ENCODE peak calls at places on chromosomes 7 and 10, in ten cellular contexts. One of them, this sample, is unnamed.
A peak's percentile ranks its signal among the peaks of the same experiment; 100 is the strongest.

GRCh38 chr7:70506463-70506862 is 625.5 kb upstream of the GALNT17 start:
- DNase-seq in Calu3: no peak
- DNase-seq in activated effector memory CD4-positive, alpha-beta T cell treated with anti-CD3 and anti-CD28 coated beads, Interleukin-2, amount 50 U/mL, for 16 hours: no peak
- DNase-seq in AG09309: no peak
- DNase-seq in NCI-H1930: peak; percentile 36
- DNase-seq in AG08396: no peak
- DNase-seq in NCI-H1436: peak; percentile 8
- DNase-seq in bronchial epithelial cell: no peak
- DNase-seq in cardiac fibroblast: no peak
- DNase-seq in astrocyte of the cerebellum: no peak
- DNase-seq in this sample: no peak

GRCh38 chr7:116955801-116956514 is 2.7 kb downstream of the ST7 start:
- DNase-seq in Calu3: no peak
- DNase-seq in activated effector memory CD4-positive, alpha-beta T cell treated with anti-CD3 and anti-CD28 coated beads, Interleukin-2, amount 50 U/mL, for 16 hours: no peak
- DNase-seq in AG09309: no peak
- DNase-seq in NCI-H1930: no peak
- DNase-seq in AG08396: no peak
- DNase-seq in NCI-H1436: no peak
- DNase-seq in bronchial epithelial cell: no peak
- DNase-seq in cardiac fibroblast: peak; percentile 15
- DNase-seq in astrocyte of the cerebellum: peak; percentile 31
- DNase-seq in this sample: no peak

GRCh38 chr7:152046531-152046930 is 21.1 kb downstream of the GALNT11 start:
- DNase-seq in Calu3: no peak
- DNase-seq in activated effector memory CD4-positive, alpha-beta T cell treated with anti-CD3 and anti-CD28 coated beads, Interleukin-2, amount 50 U/mL, for 16 hours: no peak
- DNase-seq in AG09309: no peak
- DNase-seq in NCI-H1930: no peak
- DNase-seq in AG08396: no peak
- DNase-seq in NCI-H1436: no peak
- DNase-seq in bronchial epithelial cell: no peak
- DNase-seq in cardiac fibroblast: no peak
- DNase-seq in astrocyte of the cerebellum: no peak
- DNase-seq in this sample: no peak

GRCh38 chr10:22534849-22535604 is 179.4 kb downstream of the PIP4K2A start:
- DNase-seq in Calu3: no peak
- DNase-seq in activated effector memory CD4-positive, alpha-beta T cell treated with anti-CD3 and anti-CD28 coated beads, Interleukin-2, amount 50 U/mL, for 16 hours: no peak
- DNase-seq in AG09309: no peak
- DNase-seq in NCI-H1930: no peak
- DNase-seq in AG08396: no peak
- DNase-seq in NCI-H1436: no peak
- DNase-seq in bronchial epithelial cell: peak; percentile 10
- DNase-seq in cardiac fibroblast: peak; percentile 46
- DNase-seq in astrocyte of the cerebellum: no peak
- DNase-seq in this sample: no peak

GRCh38 chr7:46583606-46584005 is 662.5 kb upstream of the IGFBP3 start:
- DNase-seq in Calu3: no peak
- DNase-seq in activated effector memory CD4-positive, alpha-beta T cell treated with anti-CD3 and anti-CD28 coated beads, Interleukin-2, amount 50 U/mL, for 16 hours: no peak
- DNase-seq in AG09309: peak; percentile 79
- DNase-seq in NCI-H1930: no peak
- DNase-seq in AG08396: no peak
- DNase-seq in NCI-H1436: no peak
- DNase-seq in bronchial epithelial cell: peak; percentile 75
- DNase-seq in cardiac fibroblast: peak; percentile 79
- DNase-seq in astrocyte of the cerebellum: no peak
- DNase-seq in this sample: no peak

GRCh38 chr7:105020926-105021325 is 6.9 kb downstream of the KMT2E start:
- DNase-seq in Calu3: no peak
- DNase-seq in activated effector memory CD4-positive, alpha-beta T cell treated with anti-CD3 and anti-CD28 coated beads, Interleukin-2, amount 50 U/mL, for 16 hours: no peak
- DNase-seq in AG09309: no peak
- DNase-seq in NCI-H1930: no peak
- DNase-seq in AG08396: no peak
- DNase-seq in NCI-H1436: no peak
- DNase-seq in bronchial epithelial cell: no peak
- DNase-seq in cardiac fibroblast: no peak
- DNase-seq in astrocyte of the cerebellum: no peak
- DNase-seq in this sample: no peak

GRCh38 chr7:139068543-139069399 is 32.9 kb upstream of the ZC3HAV1L start:
- DNase-seq in Calu3: no peak
- DNase-seq in activated effector memory CD4-positive, alpha-beta T cell treated with anti-CD3 and anti-CD28 coated beads, Interleukin-2, amount 50 U/mL, for 16 hours: no peak
- DNase-seq in AG09309: no peak
- DNase-seq in NCI-H1930: no peak
- DNase-seq in AG08396: no peak
- DNase-seq in NCI-H1436: no peak
- DNase-seq in bronchial epithelial cell: no peak
- DNase-seq in cardiac fibroblast: no peak
- DNase-seq in astrocyte of the cerebellum: no peak
- DNase-seq in this sample: no peak

GRCh38 chr10:53315709-53316108 is 543.1 kb upstream of the MBL2 start:
- DNase-seq in Calu3: no peak
- DNase-seq in activated effector memory CD4-positive, alpha-beta T cell treated with anti-CD3 and anti-CD28 coated beads, Interleukin-2, amount 50 U/mL, for 16 hours: no peak
- DNase-seq in AG09309: no peak
- DNase-seq in NCI-H1930: no peak
- DNase-seq in AG08396: no peak
- DNase-seq in NCI-H1436: no peak
- DNase-seq in bronchial epithelial cell: peak; percentile 48
- DNase-seq in cardiac fibroblast: peak; percentile 34
- DNase-seq in astrocyte of the cerebellum: no peak
- DNase-seq in this sample: no peak

GRCh38 chr7:99021941-99022560 is 121.9 kb downstream of the SMURF1 start:
- DNase-seq in Calu3: no peak
- DNase-seq in activated effector memory CD4-positive, alpha-beta T cell treated with anti-CD3 and anti-CD28 coated beads, Interleukin-2, amount 50 U/mL, for 16 hours: no peak
- DNase-seq in AG09309: no peak
- DNase-seq in NCI-H1930: no peak
- DNase-seq in AG08396: no peak
- DNase-seq in NCI-H1436: no peak
- DNase-seq in bronchial epithelial cell: peak; percentile 22
- DNase-seq in cardiac fibroblast: peak; percentile 32
- DNase-seq in astrocyte of the cerebellum: no peak
- DNase-seq in this sample: peak; percentile 22

GRCh38 chr7:24882989-24883631 is 96.9 kb downstream of the OSBPL3 start:
- DNase-seq in Calu3: no peak
- DNase-seq in activated effector memory CD4-positive, alpha-beta T cell treated with anti-CD3 and anti-CD28 coated beads, Interleukin-2, amount 50 U/mL, for 16 hours: no peak
- DNase-seq in AG09309: peak; percentile 42
- DNase-seq in NCI-H1930: no peak
- DNase-seq in AG08396: peak; percentile 28
- DNase-seq in NCI-H1436: no peak
- DNase-seq in bronchial epithelial cell: peak; percentile 81
- DNase-seq in cardiac fibroblast: peak; percentile 97
- DNase-seq in astrocyte of the cerebellum: peak; percentile 61
- DNase-seq in this sample: peak; percentile 75

GRCh38 chr7:106060394-106060920 is 51.7 kb downstream of the SYPL1 start:
- DNase-seq in Calu3: no peak
- DNase-seq in activated effector memory CD4-positive, alpha-beta T cell treated with anti-CD3 and anti-CD28 coated beads, Interleukin-2, amount 50 U/mL, for 16 hours: no peak
- DNase-seq in AG09309: no peak
- DNase-seq in NCI-H1930: no peak
- DNase-seq in AG08396: no peak
- DNase-seq in NCI-H1436: no peak
- DNase-seq in bronchial epithelial cell: peak; percentile 77
- DNase-seq in cardiac fibroblast: no peak
- DNase-seq in astrocyte of the cerebellum: no peak
- DNase-seq in this sample: no peak

GRCh38 chr10:21292763-21293517 is 232.5 kb downstream of the SKIDA1 start:
- DNase-seq in Calu3: peak; percentile 62
- DNase-seq in activated effector memory CD4-positive, alpha-beta T cell treated with anti-CD3 and anti-CD28 coated beads, Interleukin-2, amount 50 U/mL, for 16 hours: no peak
- DNase-seq in AG09309: peak; percentile 96
- DNase-seq in NCI-H1930: no peak
- DNase-seq in AG08396: peak; percentile 81
- DNase-seq in NCI-H1436: peak; percentile 10
- DNase-seq in bronchial epithelial cell: peak; percentile 95
- DNase-seq in cardiac fibroblast: peak; percentile 99
- DNase-seq in astrocyte of the cerebellum: peak; percentile 99
- DNase-seq in this sample: peak; percentile 74

GRCh38 chr10:70475661-70476060 is 2.9 kb upstream of the PALD1 start:
- DNase-seq in Calu3: peak; percentile 36
- DNase-seq in activated effector memory CD4-positive, alpha-beta T cell treated with anti-CD3 and anti-CD28 coated beads, Interleukin-2, amount 50 U/mL, for 16 hours: no peak
- DNase-seq in AG09309: no peak
- DNase-seq in NCI-H1930: no peak
- DNase-seq in AG08396: no peak
- DNase-seq in NCI-H1436: no peak
- DNase-seq in bronchial epithelial cell: peak; percentile 92
- DNase-seq in cardiac fibroblast: peak; percentile 18
- DNase-seq in astrocyte of the cerebellum: no peak
- DNase-seq in this sample: no peak

GRCh38 chr10:689433-690226 is at the start of gene DIP2C:
- DNase-seq in Calu3: peak; percentile 77
- DNase-seq in activated effector memory CD4-positive, alpha-beta T cell treated with anti-CD3 and anti-CD28 coated beads, Interleukin-2, amount 50 U/mL, for 16 hours: no peak
- DNase-seq in AG09309: no peak
- DNase-seq in NCI-H1930: peak; percentile 21
- DNase-seq in AG08396: peak; percentile 98
- DNase-seq in NCI-H1436: peak; percentile 66
- DNase-seq in bronchial epithelial cell: no peak
- DNase-seq in cardiac fibroblast: peak; percentile 66
- DNase-seq in astrocyte of the cerebellum: peak; percentile 42
- DNase-seq in this sample: peak; percentile 92

GRCh38 chr7:155951554-155952158 is 139.4 kb upstream of the SHH start:
- DNase-seq in Calu3: peak; percentile 91
- DNase-seq in activated effector memory CD4-positive, alpha-beta T cell treated with anti-CD3 and anti-CD28 coated beads, Interleukin-2, amount 50 U/mL, for 16 hours: no peak
- DNase-seq in AG09309: no peak
- DNase-seq in NCI-H1930: no peak
- DNase-seq in AG08396: peak; percentile 16
- DNase-seq in NCI-H1436: no peak
- DNase-seq in bronchial epithelial cell: peak; percentile 98
- DNase-seq in cardiac fibroblast: peak; percentile 59
- DNase-seq in astrocyte of the cerebellum: peak; percentile 70
- DNase-seq in this sample: peak; percentile 26

GRCh38 chr10:28291881-28292297 is 11.0 kb downstream of the MPP7 start:
- DNase-seq in Calu3: peak; percentile 33
- DNase-seq in activated effector memory CD4-positive, alpha-beta T cell treated with anti-CD3 and anti-CD28 coated beads, Interleukin-2, amount 50 U/mL, for 16 hours: no peak
- DNase-seq in AG09309: peak; percentile 45
- DNase-seq in NCI-H1930: no peak
- DNase-seq in AG08396: peak; percentile 51
- DNase-seq in NCI-H1436: no peak
- DNase-seq in bronchial epithelial cell: peak; percentile 95
- DNase-seq in cardiac fibroblast: peak; percentile 83
- DNase-seq in astrocyte of the cerebellum: no peak
- DNase-seq in this sample: no peak

GRCh38 chr10:97861351-97861750 is 11.7 kb downstream of the GOLGA7B start:
- DNase-seq in Calu3: peak; percentile 29
- DNase-seq in activated effector memory CD4-positive, alpha-beta T cell treated with anti-CD3 and anti-CD28 coated beads, Interleukin-2, amount 50 U/mL, for 16 hours: no peak
- DNase-seq in AG09309: peak; percentile 55
- DNase-seq in NCI-H1930: no peak
- DNase-seq in AG08396: peak; percentile 87
- DNase-seq in NCI-H1436: no peak
- DNase-seq in bronchial epithelial cell: peak; percentile 78
- DNase-seq in cardiac fibroblast: peak; percentile 41
- DNase-seq in astrocyte of the cerebellum: no peak
- DNase-seq in this sample: no peak

GRCh38 chr7:91357929-91358328 is 93.7 kb downstream of the FZD1 start:
- DNase-seq in Calu3: no peak
- DNase-seq in activated effector memory CD4-positive, alpha-beta T cell treated with anti-CD3 and anti-CD28 coated beads, Interleukin-2, amount 50 U/mL, for 16 hours: no peak
- DNase-seq in AG09309: peak; percentile 33
- DNase-seq in NCI-H1930: no peak
- DNase-seq in AG08396: no peak
- DNase-seq in NCI-H1436: no peak
- DNase-seq in bronchial epithelial cell: peak; percentile 4
- DNase-seq in cardiac fibroblast: no peak
- DNase-seq in astrocyte of the cerebellum: no peak
- DNase-seq in this sample: no peak

GRCh38 chr7:105743351-105743812 is 133.0 kb downstream of the ATXN7L1 start:
- DNase-seq in Calu3: no peak
- DNase-seq in activated effector memory CD4-positive, alpha-beta T cell treated with anti-CD3 and anti-CD28 coated beads, Interleukin-2, amount 50 U/mL, for 16 hours: peak; percentile 55
- DNase-seq in AG09309: no peak
- DNase-seq in NCI-H1930: no peak
- DNase-seq in AG08396: no peak
- DNase-seq in NCI-H1436: no peak
- DNase-seq in bronchial epithelial cell: no peak
- DNase-seq in cardiac fibroblast: no peak
- DNase-seq in astrocyte of the cerebellum: no peak
- DNase-seq in this sample: no peak

GRCh38 chr10:5105626-5106025 is 11.4 kb downstream of the AKR1C3 start:
- DNase-seq in Calu3: no peak
- DNase-seq in activated effector memory CD4-positive, alpha-beta T cell treated with anti-CD3 and anti-CD28 coated beads, Interleukin-2, amount 50 U/mL, for 16 hours: no peak
- DNase-seq in AG09309: no peak
- DNase-seq in NCI-H1930: no peak
- DNase-seq in AG08396: no peak
- DNase-seq in NCI-H1436: no peak
- DNase-seq in bronchial epithelial cell: no peak
- DNase-seq in cardiac fibroblast: peak; percentile 31
- DNase-seq in astrocyte of the cerebellum: no peak
- DNase-seq in this sample: no peak

GRCh38 chr7:90896458-90896857 is 300.3 kb downstream of the CDK14 start:
- DNase-seq in Calu3: no peak
- DNase-seq in activated effector memory CD4-positive, alpha-beta T cell treated with anti-CD3 and anti-CD28 coated beads, Interleukin-2, amount 50 U/mL, for 16 hours: no peak
- DNase-seq in AG09309: no peak
- DNase-seq in NCI-H1930: no peak
- DNase-seq in AG08396: no peak
- DNase-seq in NCI-H1436: no peak
- DNase-seq in bronchial epithelial cell: peak; percentile 27
- DNase-seq in cardiac fibroblast: peak; percentile 54
- DNase-seq in astrocyte of the cerebellum: no peak
- DNase-seq in this sample: no peak

GRCh38 chr7:139680676-139681462 is 96.9 kb downstream of the HIPK2 start:
- DNase-seq in Calu3: peak; percentile 63
- DNase-seq in activated effector memory CD4-positive, alpha-beta T cell treated with anti-CD3 and anti-CD28 coated beads, Interleukin-2, amount 50 U/mL, for 16 hours: peak; percentile 88
- DNase-seq in AG09309: peak; percentile 89
- DNase-seq in NCI-H1930: no peak
- DNase-seq in AG08396: peak; percentile 84
- DNase-seq in NCI-H1436: no peak
- DNase-seq in bronchial epithelial cell: peak; percentile 99
- DNase-seq in cardiac fibroblast: peak; percentile 99
- DNase-seq in astrocyte of the cerebellum: peak; percentile 80
- DNase-seq in this sample: no peak

GRCh38 chr10:77911535-77912123 is 14.9 kb downstream of the DLG5 start:
- DNase-seq in Calu3: peak; percentile 53
- DNase-seq in activated effector memory CD4-positive, alpha-beta T cell treated with anti-CD3 and anti-CD28 coated beads, Interleukin-2, amount 50 U/mL, for 16 hours: no peak
- DNase-seq in AG09309: no peak
- DNase-seq in NCI-H1930: no peak
- DNase-seq in AG08396: peak; percentile 40
- DNase-seq in NCI-H1436: no peak
- DNase-seq in bronchial epithelial cell: no peak
- DNase-seq in cardiac fibroblast: peak; percentile 29
- DNase-seq in astrocyte of the cerebellum: no peak
- DNase-seq in this sample: no peak

GRCh38 chr10:117449636-117450035 is 74.4 kb upstream of the PDZD8 start:
- DNase-seq in Calu3: peak; percentile 10
- DNase-seq in activated effector memory CD4-positive, alpha-beta T cell treated with anti-CD3 and anti-CD28 coated beads, Interleukin-2, amount 50 U/mL, for 16 hours: no peak
- DNase-seq in AG09309: no peak
- DNase-seq in NCI-H1930: no peak
- DNase-seq in AG08396: no peak
- DNase-seq in NCI-H1436: no peak
- DNase-seq in bronchial epithelial cell: no peak
- DNase-seq in cardiac fibroblast: no peak
- DNase-seq in astrocyte of the cerebellum: no peak
- DNase-seq in this sample: no peak

GRCh38 chr10:28305551-28305950 is 2.7 kb upstream of the MPP7 start:
- DNase-seq in Calu3: no peak
- DNase-seq in activated effector memory CD4-positive, alpha-beta T cell treated with anti-CD3 and anti-CD28 coated beads, Interleukin-2, amount 50 U/mL, for 16 hours: no peak
- DNase-seq in AG09309: no peak
- DNase-seq in NCI-H1930: no peak
- DNase-seq in AG08396: no peak
- DNase-seq in NCI-H1436: no peak
- DNase-seq in bronchial epithelial cell: no peak
- DNase-seq in cardiac fibroblast: no peak
- DNase-seq in astrocyte of the cerebellum: no peak
- DNase-seq in this sample: no peak

GRCh38 chr7:114073711-114074110 is 154.9 kb upstream of the PPP1R3A start:
- DNase-seq in Calu3: no peak
- DNase-seq in activated effector memory CD4-positive, alpha-beta T cell treated with anti-CD3 and anti-CD28 coated beads, Interleukin-2, amount 50 U/mL, for 16 hours: no peak
- DNase-seq in AG09309: no peak
- DNase-seq in NCI-H1930: no peak
- DNase-seq in AG08396: no peak
- DNase-seq in NCI-H1436: no peak
- DNase-seq in bronchial epithelial cell: no peak
- DNase-seq in cardiac fibroblast: no peak
- DNase-seq in astrocyte of the cerebellum: no peak
- DNase-seq in this sample: no peak

GRCh38 chr7:4030346-4030745 is 651.7 kb upstream of the FOXK1 start:
- DNase-seq in Calu3: no peak
- DNase-seq in activated effector memory CD4-positive, alpha-beta T cell treated with anti-CD3 and anti-CD28 coated beads, Interleukin-2, amount 50 U/mL, for 16 hours: no peak
- DNase-seq in AG09309: no peak
- DNase-seq in NCI-H1930: no peak
- DNase-seq in AG08396: no peak
- DNase-seq in NCI-H1436: no peak
- DNase-seq in bronchial epithelial cell: no peak
- DNase-seq in cardiac fibroblast: no peak
- DNase-seq in astrocyte of the cerebellum: no peak
- DNase-seq in this sample: no peak